ENCODE peak calls at places on chromosomes 12 and 14, in nine cellular contexts. G is H9; A is CD8-positive, alpha-beta T cell; B is dorsolateral prefrontal cortex; H is upper lobe of left lung; Q is Panc1; L is fibroblast of lung; E is heart right ventricle; Y is lung. V is an unnamed sample.

GRCh38 chr12:113955109-113955970 is 10.8 kb downstream of the RBM19 start:
- DNase-seq in G (peak; percentile 76), A (no peak), B (no peak), H (no peak), Q (no peak), L (peak; percentile 1), E (no peak), Y (no peak), V (no peak)

GRCh38 chr14:30528119-30528518 is 30.8 kb upstream of the G2E3 start:
- DNase-seq in G (peak; percentile 34), A (no peak), B (no peak), H (no peak), Q (no peak), L (no peak), E (no peak), Y (no peak), V (no peak)

GRCh38 chr12:116862167-116862566 is 19.1 kb downstream of the HRK start:
- DNase-seq in G (no peak), A (no peak), B (no peak), H (no peak), Q (no peak), L (no peak), E (no peak), Y (no peak), V (no peak)

GRCh38 chr12:113096675-113097461 is 38.7 kb downstream of the RASAL1 start:
- DNase-seq in G (no peak), A (no peak), B (no peak), H (peak; percentile 73), Q (no peak), L (no peak), E (no peak), Y (no peak), V (no peak)

GRCh38 chr12:55736780-55737580 is 5.9 kb upstream of the GDF11 start:
- DNase-seq in G (peak; percentile 98), A (peak; percentile 73), B (peak; percentile 51), H (no peak), Q (peak; percentile 59), L (peak; percentile 55), E (peak; percentile 72), Y (peak; percentile 79), V (no peak)

GRCh38 chr14:93686313-93686712 is 102.0 kb downstream of the PRIMA1 start:
- DNase-seq in G (no peak), A (no peak), B (no peak), H (no peak), Q (no peak), L (no peak), E (no peak), Y (no peak), V (no peak)

GRCh38 chr14:71783786-71784185 is 148.4 kb upstream of the RGS6 start:
- DNase-seq in G (no peak), A (no peak), B (no peak), H (no peak), Q (no peak), L (no peak), E (no peak), Y (no peak), V (no peak)

GRCh38 chr12:118645219-118645618 is 268.9 kb downstream of the SUDS3 start:
- DNase-seq in G (peak; percentile 60), A (no peak), B (no peak), H (no peak), Q (no peak), L (no peak), E (peak; percentile 25), Y (no peak), V (no peak)

GRCh38 chr12:115598827-115599226 is 678.7 kb downstream of the MED13L start:
- DNase-seq in G (peak; percentile 41), A (no peak), B (peak; percentile 24), H (no peak), Q (no peak), L (peak; percentile 27), E (no peak), Y (no peak), V (no peak)

GRCh38 chr12:65685514-65685913 is 138.8 kb upstream of the HMGA2 start:
- DNase-seq in G (no peak), A (no peak), B (no peak), H (no peak), Q (no peak), L (no peak), E (no peak), Y (no peak), V (no peak)

GRCh38 chr12:120262852-120263724 is 2.4 kb downstream of the PXN start:
- DNase-seq in G (peak; percentile 29), A (no peak), B (no peak), H (peak; percentile 41), Q (no peak), L (no peak), E (peak; percentile 52), Y (no peak), V (no peak)

GRCh38 chr14:51004801-51005526 is 60.7 kb upstream of the PYGL start:
- DNase-seq in G (no peak), A (no peak), B (no peak), H (no peak), Q (no peak), L (peak; percentile 79), E (no peak), Y (no peak), V (no peak)

GRCh38 chr14:100906420-100906819 is 2.9 kb upstream of the RTL1 start:
- DNase-seq in G (peak; percentile 67), A (no peak), B (no peak), H (no peak), Q (no peak), L (no peak), E (no peak), Y (no peak), V (no peak)

GRCh38 chr14:100902792-100903191 is 730 bp downstream of the RTL1 start:
- DNase-seq in G (peak; percentile 31), A (no peak), B (no peak), H (no peak), Q (no peak), L (no peak), E (no peak), Y (peak; percentile 20), V (no peak)

GRCh38 chr14:100905166-100905565 is 1.6 kb upstream of the RTL1 start:
- DNase-seq in G (no peak), A (no peak), B (no peak), H (no peak), Q (no peak), L (no peak), E (no peak), Y (no peak), V (no peak)

GRCh38 chr14:100903672-100904185 is at the start of gene RTL1:
- DNase-seq in G (no peak), A (no peak), B (no peak), H (no peak), Q (no peak), L (no peak), E (no peak), Y (peak; percentile 9), V (no peak)

GRCh38 chr14:100904307-100905019 is 941 bp upstream of the RTL1 start:
- DNase-seq in G (peak; percentile 77), A (no peak), B (no peak), H (peak; percentile 67), Q (no peak), L (peak; percentile 27), E (no peak), Y (peak; percentile 16), V (no peak)
- H3K27me3 ChIP-seq in G (peaks cover 6% of the 10 kb centered on the region), A (no peaks in the 10 kb centered on the region), B (no peaks in the 10 kb centered on the region), H (peaks cover 8% of the 10 kb centered on the region), Q (no peaks in the 10 kb centered on the region), L (peaks cover 2% of the 10 kb centered on the region), E (peaks cover 83% of the 10 kb centered on the region), Y (no peaks in the 10 kb centered on the region), V (no peaks in the 10 kb centered on the region)

DNA sequence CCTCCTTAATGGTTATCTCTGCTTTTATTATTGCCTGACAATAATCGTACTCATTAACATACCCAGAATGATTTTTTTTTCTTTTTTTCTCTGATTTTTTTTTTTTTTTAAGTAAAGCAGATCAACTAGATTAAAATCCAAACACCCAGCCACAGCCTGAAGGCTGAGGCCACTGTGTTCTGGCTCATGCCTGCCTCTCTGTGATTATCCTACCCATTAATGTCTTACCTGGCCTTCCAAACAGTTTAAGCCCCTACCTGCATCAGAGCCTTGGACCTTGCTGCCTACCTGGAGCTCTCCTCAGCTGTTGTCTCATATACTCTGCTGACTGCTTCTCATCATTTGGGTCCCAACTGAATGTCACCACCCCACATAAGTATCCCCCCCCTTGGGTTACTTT is 6.8 kb upstream of the TMED10 start:
- DNase-seq in G (no peak), A (no peak), B (no peak), H (no peak), Q (no peak), L (no peak), E (no peak), Y (no peak), V (no peak)
- H3K27ac ChIP-seq in G (no peak overlapping the region), A (no peak overlapping the region), B (no peak overlapping the region), H (peak overlapping the region; percentile 66), Q (no peak overlapping the region), L (no peak overlapping the region), E (no peak overlapping the region), Y (peak overlapping the region; percentile 89), V (peak overlapping the region; percentile 90)

GRCh38 chr14:37622231-37622923 is 26.9 kb downstream of the TTC6 start:
- DNase-seq in G (peak; percentile 60), A (no peak), B (no peak), H (peak; percentile 80), Q (no peak), L (peak; percentile 63), E (no peak), Y (no peak), V (no peak)

GRCh38 chr14:37623552-37623951 is 28.1 kb downstream of the TTC6 start:
- DNase-seq in G (no peak), A (no peak), B (no peak), H (no peak), Q (no peak), L (peak; percentile 60), E (no peak), Y (no peak), V (no peak)

GRCh38 chr14:37617864-37618365 is 22.5 kb downstream of the TTC6 start:
- DNase-seq in G (no peak), A (no peak), B (no peak), H (no peak), Q (no peak), L (no peak), E (no peak), Y (no peak), V (no peak)

GRCh38 chr14:37618498-37619041 is 23.1 kb downstream of the TTC6 start:
- DNase-seq in G (no peak), A (no peak), B (no peak), H (no peak), Q (no peak), L (no peak), E (no peak), Y (no peak), V (no peak)

DNA sequence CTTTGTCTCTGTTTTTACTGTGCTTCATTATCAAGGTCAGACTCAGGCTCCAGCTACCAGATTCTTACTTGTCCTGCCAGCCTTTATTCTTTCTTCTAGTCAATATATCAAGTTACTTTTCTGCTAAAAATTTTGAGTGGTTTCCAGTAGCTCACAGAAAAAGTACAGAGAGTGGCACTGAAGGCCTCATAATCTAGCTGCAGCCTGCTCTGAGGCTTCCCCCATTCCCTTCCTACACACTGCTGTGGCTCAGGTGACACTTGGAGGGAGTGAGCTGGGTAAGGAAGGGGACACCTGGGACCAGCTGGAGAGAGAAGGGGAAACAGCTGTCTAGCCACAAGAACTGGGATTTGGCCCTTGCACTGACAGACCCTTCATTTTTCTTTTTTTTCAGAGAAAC is 25.4 kb downstream of the TTC6 start:
- DNase-seq in G (no peak), A (no peak), B (no peak), H (no peak), Q (no peak), L (no peak), E (no peak), Y (no peak), V (no peak)
- H3K27me3 ChIP-seq in G (peaks cover 16% of the 10 kb centered on the region), A (no peaks in the 10 kb centered on the region), B (peaks cover 19% of the 10 kb centered on the region), H (no peaks in the 10 kb centered on the region), Q (no peaks in the 10 kb centered on the region), L (peaks cover 3% of the 10 kb centered on the region), E (peaks cover 53% of the 10 kb centered on the region), Y (peaks cover 4% of the 10 kb centered on the region), V (peaks cover 11% of the 10 kb centered on the region)

GRCh38 chr14:105197274-105197673 is 16.2 kb upstream of the NUDT14 start:
- DNase-seq in G (no peak), A (no peak), B (no peak), H (no peak), Q (no peak), L (peak; percentile 25), E (peak; percentile 82), Y (no peak), V (no peak)
- H3K27ac ChIP-seq in G (no peak overlapping the region), A (no peak overlapping the region), B (no peak overlapping the region), H (peak overlapping the region; percentile 88), Q (no peak overlapping the region), L (no peak overlapping the region), E (peak overlapping the region; percentile 89), Y (peak overlapping the region; percentile 39), V (no peak overlapping the region)

V was measured in thoracic aorta.